ENCODE peak calls at places on chromosomes 5 and 9, in nine cellular contexts. H is pancreas, X is lung, S is testis, Z is PC-3, L is H1, D is suprapubic skin, G is fibroblast of lung, A is AG10803. J is an unnamed sample.

GRCh38 chr5:53884411-53884810 is 324.0 kb downstream of the NDUFS4 start:
- DNase-seq in H (no peak), X (no peak), S (no peak), Z (no peak), L (no peak), D (no peak), G (no peak), A (no peak), J (no peak)

GRCh38 chr9:133160742-133161541 is 2.8 kb downstream of the GBGT1 start:
- DNase-seq in H (peak), X (peak), S (peak), Z (peak), L (no peak), D (peak), G (peak), A (peak), J (peak)

GRCh38 chr5:14064841-14065240 is 78.3 kb upstream of the TRIO start:
- DNase-seq in H (no peak), X (no peak), S (no peak), Z (no peak), L (no peak), D (no peak), G (peak), A (peak), J (peak)

GRCh38 chr9:31715250-31715649 is 669.2 kb upstream of the ACO1 start:
- DNase-seq in H (no peak), X (peak), S (no peak), Z (no peak), L (no peak), D (no peak), G (peak), A (no peak), J (no peak)

GRCh38 chr5:80259511-80260200 is 3.8 kb upstream of the SERINC5 start:
- DNase-seq in H (no peak), X (no peak), S (no peak), Z (no peak), L (no peak), D (no peak), G (no peak), A (no peak), J (no peak)

GRCh38 chr5:95739857-95740256 is 8.7 kb downstream of the RHOBTB3 start:
- DNase-seq in H (no peak), X (no peak), S (no peak), Z (no peak), L (no peak), D (no peak), G (no peak), A (no peak), J (no peak)

GRCh38 chr9:87667164-87667738 is 58.7 kb upstream of the CTSL start:
- DNase-seq in H (no peak), X (no peak), S (no peak), Z (no peak), L (no peak), D (no peak), G (no peak), A (no peak), J (peak)

GRCh38 chr5:173265433-173265832 is 30.4 kb upstream of the NKX2-5 start:
- DNase-seq in H (no peak), X (no peak), S (peak), Z (no peak), L (no peak), D (no peak), G (no peak), A (no peak), J (no peak)

GRCh38 chr5:170080217-170080616 is 25.5 kb upstream of the FOXI1 start:
- DNase-seq in H (no peak), X (no peak), S (no peak), Z (no peak), L (no peak), D (no peak), G (no peak), A (no peak), J (no peak)

GRCh38 chr5:68046445-68046844 is 169.1 kb upstream of the PIK3R1 start:
- DNase-seq in H (no peak), X (no peak), S (no peak), Z (peak), L (no peak), D (peak), G (peak), A (peak), J (peak)

GRCh38 chr9:95132406-95133350 is 184.8 kb downstream of the FANCC start:
- DNase-seq in H (no peak), X (no peak), S (no peak), Z (no peak), L (no peak), D (no peak), G (no peak), A (no peak), J (no peak)

GRCh38 chr5:143350790-143351603 is 52.5 kb downstream of the NR3C1 start:
- DNase-seq in H (no peak), X (no peak), S (no peak), Z (peak), L (no peak), D (no peak), G (peak), A (peak), J (peak)

GRCh38 chr9:97617939-97618416 is 15.2 kb downstream of the TSTD2 start:
- DNase-seq in H (no peak), X (no peak), S (no peak), Z (no peak), L (no peak), D (no peak), G (no peak), A (no peak), J (no peak)

GRCh38 chr5:109485030-109485429 is 75.3 kb upstream of the PJA2 start:
- DNase-seq in H (peak), X (peak), S (peak), Z (no peak), L (no peak), D (peak), G (peak), A (no peak), J (peak)

GRCh38 chr9:8855046-8855445 is 1055.5 kb upstream of the DMAC1 start:
- DNase-seq in H (no peak), X (no peak), S (no peak), Z (no peak), L (no peak), D (no peak), G (peak), A (no peak), J (peak)

GRCh38 chr5:84715087-84715486 is 330.4 kb upstream of the EDIL3 start:
- DNase-seq in H (no peak), X (no peak), S (no peak), Z (no peak), L (no peak), D (no peak), G (no peak), A (no peak), J (peak)

GRCh38 chr5:98424681-98425454 is 348.6 kb upstream of the RGMB start:
- DNase-seq in H (no peak), X (no peak), S (no peak), Z (no peak), L (no peak), D (no peak), G (peak), A (peak), J (no peak)

GRCh38 chr9:4798281-4798680 is 5.5 kb downstream of the RCL1 start:
- DNase-seq in H (no peak), X (no peak), S (no peak), Z (no peak), L (no peak), D (no peak), G (no peak), A (no peak), J (no peak)

GRCh38 chr5:64637837-64638443 is 52.4 kb upstream of the SHISAL2B start:
- DNase-seq in H (no peak), X (no peak), S (no peak), Z (no peak), L (no peak), D (no peak), G (peak), A (no peak), J (peak)

GRCh38 chr5:61055434-61056006 is 106.7 kb downstream of the SMIM15 start:
- DNase-seq in H (no peak), X (no peak), S (no peak), Z (peak), L (no peak), D (no peak), G (peak), A (peak), J (peak)

GRCh38 chr5:149319174-149319573 is 26.1 kb upstream of the GRPEL2 start:
- DNase-seq in H (no peak), X (no peak), S (no peak), Z (no peak), L (no peak), D (no peak), G (no peak), A (no peak), J (no peak)

GRCh38 chr9:37942616-37943328 is 38.8 kb upstream of the SLC25A51 start:
- DNase-seq in H (no peak), X (no peak), S (no peak), Z (peak), L (no peak), D (no peak), G (no peak), A (no peak), J (no peak)

GRCh38 chr9:80797841-80798688 is 891.3 kb downstream of the TLE1 start:
- DNase-seq in H (no peak), X (no peak), S (peak), Z (no peak), L (no peak), D (no peak), G (peak), A (peak), J (no peak)

GRCh38 chr5:86838078-86838477 is 220.3 kb downstream of the COX7C start:
- DNase-seq in H (no peak), X (no peak), S (no peak), Z (peak), L (no peak), D (no peak), G (peak), A (no peak), J (no peak)

GRCh38 chr9:95830768-95831167 is 44.7 kb upstream of the ERCC6L2 start:
- DNase-seq in H (no peak), X (no peak), S (no peak), Z (no peak), L (no peak), D (no peak), G (no peak), A (no peak), J (no peak)

GRCh38 chr9:21060919-21061561 is 16.7 kb downstream of the IFNB1 start:
- DNase-seq in H (no peak), X (no peak), S (no peak), Z (no peak), L (no peak), D (no peak), G (peak), A (peak), J (peak)

GRCh38 chr9:91896513-91897121 is 53.4 kb downstream of the ROR2 start:
- DNase-seq in H (peak), X (no peak), S (no peak), Z (no peak), L (no peak), D (no peak), G (peak), A (peak), J (peak)

GRCh38 chr5:107553063-107553676 is 117.6 kb downstream of the EFNA5 start:
- DNase-seq in H (no peak), X (no peak), S (no peak), Z (peak), L (no peak), D (no peak), G (peak), A (peak), J (no peak)

GRCh38 chr5:53362521-53362941 is 117.9 kb upstream of the FST start:
- DNase-seq in H (no peak), X (peak), S (no peak), Z (peak), L (no peak), D (no peak), G (peak), A (peak), J (peak)

GRCh38 chr9:91126761-91127420 is 234.8 kb downstream of the AUH start:
- DNase-seq in H (no peak), X (no peak), S (no peak), Z (no peak), L (no peak), D (no peak), G (peak), A (peak), J (peak)

GRCh38 chr5:1109542-1110259 is 2.2 kb downstream of the SLC12A7 start:
- DNase-seq in H (no peak), X (no peak), S (no peak), Z (no peak), L (no peak), D (no peak), G (no peak), A (no peak), J (no peak)
- H3K4me3 ChIP-seq in H (peak), X (no peak), S (no peak), Z (peak), L (no peak), D (peak), G (no peak), A (no peak), J (no peak)

DNA sequence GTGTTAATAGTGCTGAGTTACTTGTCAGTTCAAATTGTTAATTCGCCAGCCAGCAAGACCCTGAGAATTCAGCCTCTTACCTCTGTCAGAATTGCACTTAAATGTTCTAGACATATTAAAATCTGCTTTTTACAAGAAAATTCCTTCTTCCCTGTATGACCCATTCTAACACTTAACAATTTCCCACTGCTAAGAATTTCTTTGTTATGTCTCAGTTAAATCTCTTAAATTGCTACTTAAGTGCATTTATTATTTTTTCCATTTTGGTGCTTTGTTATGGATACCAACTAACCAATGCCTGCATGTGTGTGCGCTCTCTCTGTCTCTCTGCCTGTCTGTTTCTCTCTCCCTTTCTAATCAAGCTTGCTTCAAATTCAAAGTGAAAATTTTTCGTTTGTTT is 44.9 kb downstream of the IZUMO3 start:
- DNase-seq in H (no peak), X (no peak), S (no peak), Z (no peak), L (no peak), D (no peak), G (no peak), A (no peak), J (no peak)
- TF ChIP-seq CTCF in H (no peak), X (no peak), S (no peak), Z (no peak), L (no peak), D (no peak), G (no peak), A (no peak), J (no peak)

GRCh38 chr9:79719989-79720388 is 148.2 kb downstream of the TLE4 start:
- DNase-seq in H (no peak), X (no peak), S (no peak), Z (no peak), L (no peak), D (no peak), G (no peak), A (no peak), J (no peak)
- H3K4me3 ChIP-seq in H (no peak), X (no peak), S (no peak), Z (no peak), L (no peak), D (no peak), G (no peak), A (no peak), J (no peak)

GRCh38 chr5:163916376-163916775 is 411.0 kb downstream of the MAT2B start:
- DNase-seq in H (no peak), X (peak), S (no peak), Z (no peak), L (no peak), D (no peak), G (peak), A (peak), J (peak)

GRCh38 chr5:163915481-163915961 is 410.1 kb downstream of the MAT2B start:
- DNase-seq in H (no peak), X (no peak), S (no peak), Z (peak), L (no peak), D (no peak), G (peak), A (no peak), J (peak)

GRCh38 chr5:163916856-163917255 is 411.4 kb downstream of the MAT2B start:
- DNase-seq in H (no peak), X (no peak), S (no peak), Z (no peak), L (no peak), D (no peak), G (no peak), A (no peak), J (peak)

GRCh38 chr5:163914911-163915310 is 409.5 kb downstream of the MAT2B start:
- DNase-seq in H (no peak), X (no peak), S (no peak), Z (no peak), L (no peak), D (no peak), G (no peak), A (no peak), J (no peak)

GRCh38 chr5:163917741-163918140 is 412.3 kb downstream of the MAT2B start:
- DNase-seq in H (no peak), X (no peak), S (no peak), Z (peak), L (no peak), D (no peak), G (peak), A (no peak), J (peak)
- TF ChIP-seq CTCF in H (no peak), X (no peak), S (no peak), Z (no peak), L (no peak), D (no peak), G (no peak), A (no peak), J (no peak)

DNA sequence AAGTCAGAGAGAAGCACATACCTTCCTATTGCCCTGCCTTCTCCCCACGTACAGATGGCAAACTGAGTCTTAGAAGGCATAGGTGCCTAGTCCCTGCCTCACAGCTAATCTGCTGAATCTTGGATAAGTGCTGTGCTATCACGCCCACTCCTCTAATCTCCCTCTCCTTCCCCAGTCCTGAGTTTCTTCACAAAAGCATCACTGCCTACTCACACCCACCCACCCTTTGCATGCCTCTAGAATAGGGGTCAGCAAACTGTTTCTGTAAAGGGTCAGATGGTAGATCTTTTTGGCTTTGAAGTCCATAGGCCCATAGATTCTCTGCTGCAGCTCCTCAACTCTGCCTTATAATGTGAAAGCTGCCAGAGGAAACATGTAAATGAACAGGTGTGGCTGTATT is 23.2 kb upstream of the JADE2 start:
- DNase-seq in H (no peak), X (no peak), S (no peak), Z (no peak), L (no peak), D (no peak), G (no peak), A (no peak), J (no peak)
- H3K4me3 ChIP-seq in H (no peak), X (no peak), S (no peak), Z (no peak), L (no peak), D (no peak), G (no peak), A (no peak), J (no peak)

DNA sequence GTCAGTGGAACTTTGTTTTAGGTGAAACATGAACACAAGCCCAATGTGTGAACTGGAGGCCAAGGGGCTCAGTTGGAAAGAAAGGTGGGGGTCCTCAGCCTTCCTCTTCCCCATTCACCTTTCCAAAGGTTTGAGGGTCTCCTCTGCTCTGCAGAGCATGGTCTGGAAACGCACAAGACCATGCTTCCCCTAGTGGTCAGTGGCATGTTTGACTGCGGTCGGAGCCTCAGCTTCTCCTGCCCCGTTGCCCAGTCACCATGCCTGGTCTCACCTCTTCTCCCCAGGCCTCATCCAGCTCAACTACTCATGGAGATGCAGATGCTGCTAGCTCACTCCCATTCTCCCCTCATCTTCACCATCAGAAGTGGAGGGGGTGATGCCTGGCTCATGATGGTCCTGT is 340.3 kb downstream of the GADD45G start:
- DNase-seq in H (no peak), X (no peak), S (no peak), Z (no peak), L (no peak), D (no peak), G (no peak), A (no peak), J (no peak)
- TF ChIP-seq CTCF in H (no peak), X (no peak), S (no peak), Z (peak), L (peak), D (no peak), G (no peak), A (no peak), J (no peak)

J was measured in cardiac fibroblast.